ENCODE peak calls at places on chromosomes 7 and 10, in seven cellular contexts. L, C, Y, E, A, S and F are unnamed samples.

GRCh38 chr10:78923644-78924318 is 145.0 kb upstream of the ZMIZ1 start:
- DNase-seq in E (no peak), L (no peak), S (no peak), C (no peak), A (no peak), Y (no peak), F (no peak)

GRCh38 chr7:47313564-47313963 is 268.3 kb downstream of the TNS3 start:
- DNase-seq in C (no peak), S (no peak), A (no peak), Y (no peak), L (peak; percentile 61), E (no peak), F (no peak)

GRCh38 chr7:29329686-29330085 is 135.1 kb downstream of the CHN2 start:
- DNase-seq in Y (no peak), E (no peak), S (no peak), A (no peak), C (no peak), L (no peak), F (no peak)

GRCh38 chr10:53690556-53691240 is 918.1 kb upstream of the MBL2 start:
- DNase-seq in A (no peak), C (no peak), S (no peak), E (no peak), L (no peak), Y (no peak), F (no peak)

GRCh38 chr7:33952824-33953223 is 47.5 kb downstream of the BMPER start:
- DNase-seq in A (no peak), L (no peak), C (no peak), S (no peak), E (no peak), Y (no peak), F (no peak)

GRCh38 chr10:43212043-43212721 is 54.7 kb downstream of the RASGEF1A start:
- DNase-seq in A (no peak), C (no peak), L (peak; percentile 71), S (no peak), Y (no peak), E (no peak), F (no peak)

GRCh38 chr10:104045151-104046089 is 40.3 kb downstream of the COL17A1 start:
- DNase-seq in E (peak; percentile 45), A (no peak), Y (peak; percentile 34), C (peak; percentile 59), L (no peak), S (peak; percentile 50), F (no peak)

GRCh38 chr7:94440460-94441039 is 45.9 kb downstream of the COL1A2 start:
- DNase-seq in Y (no peak), L (no peak), C (no peak), S (no peak), E (peak; percentile 38), A (no peak), F (no peak)

GRCh38 chr10:13587367-13587766 is 602 bp downstream of the PRPF18 start:
- DNase-seq in A (no peak), S (no peak), C (no peak), E (no peak), Y (no peak), L (no peak), F (peak; percentile 46)

GRCh38 chr7:70738080-70738479 is 393.9 kb upstream of the GALNT17 start:
- DNase-seq in L (no peak), A (no peak), Y (no peak), E (peak; percentile 86), C (peak; percentile 83), S (no peak), F (no peak)

GRCh38 chr10:95355241-95355779 is 64.5 kb upstream of the PDLIM1 start:
- DNase-seq in A (no peak), C (no peak), S (no peak), Y (no peak), L (no peak), E (no peak), F (no peak)
- H3K27ac ChIP-seq in A (no peak overlapping the region), C (no peak overlapping the region), S (no peak overlapping the region), Y (no peak overlapping the region), L (no peak overlapping the region), E (no peak overlapping the region), F (no peak overlapping the region)

GRCh38 chr10:96244354-96244753 is 27.0 kb downstream of the BLNK start:
- DNase-seq in A (no peak), E (no peak), S (no peak), C (no peak), L (no peak), Y (no peak), F (no peak)
- H3K4me3 ChIP-seq in A (no peak overlapping the region), E (no peak overlapping the region), S (no peak overlapping the region), C (no peak overlapping the region), L (no peak overlapping the region), Y (no peak overlapping the region), F (no peak overlapping the region)

DNA sequence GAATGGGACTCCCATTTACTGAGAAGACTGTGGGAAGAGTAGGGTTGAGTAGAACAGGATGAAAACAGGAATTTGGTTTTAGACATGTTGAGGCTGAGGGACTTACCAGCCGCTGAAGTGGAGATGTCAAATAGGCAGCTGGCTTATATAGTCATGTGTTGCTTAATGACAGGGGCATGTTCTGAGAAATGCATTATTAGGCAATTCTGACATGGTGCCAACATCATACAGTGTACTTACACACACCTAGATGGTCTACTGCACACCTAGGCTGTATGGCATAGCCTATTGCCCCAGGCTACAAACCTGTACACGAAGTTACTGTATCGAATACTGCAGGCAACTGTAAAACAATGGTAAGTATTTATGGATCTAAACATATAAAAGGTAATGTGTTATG is 17.5 kb downstream of the ARL3 start:
- DNase-seq in C (no peak), E (no peak), L (no peak), Y (no peak), S (no peak), A (no peak), F (no peak)
- H3K27ac ChIP-seq in C (no peak overlapping the region), E (no peak overlapping the region), L (no peak overlapping the region), Y (no peak overlapping the region), S (no peak overlapping the region), A (no peak overlapping the region), F (no peak overlapping the region)

DNA sequence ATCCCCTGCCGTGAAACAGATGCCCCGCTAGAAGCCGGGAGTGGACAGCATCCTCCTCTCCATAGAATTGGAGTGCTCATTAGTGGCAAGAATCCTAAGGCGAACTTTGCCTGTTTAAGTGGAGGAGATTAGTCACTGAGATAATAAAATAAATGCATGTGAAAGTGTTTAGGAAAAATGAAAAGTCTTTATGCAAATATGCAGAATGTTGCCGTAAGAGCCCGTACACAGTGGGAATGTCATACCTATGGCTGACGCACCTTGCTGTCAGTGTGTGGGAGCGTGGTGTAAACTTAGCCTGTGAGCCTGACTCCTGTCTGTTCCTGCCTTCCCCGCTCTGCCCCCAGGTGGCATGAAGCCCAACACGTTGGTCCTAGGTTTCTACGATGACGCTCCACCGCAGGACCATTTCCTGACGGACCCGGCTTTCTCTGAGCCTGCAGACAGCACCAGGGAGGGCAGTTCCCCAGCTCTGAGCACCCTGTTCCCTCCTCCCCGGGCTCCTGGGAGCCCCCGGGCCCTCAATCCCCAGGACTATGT is 1.7 kb upstream of the TRIP6 start:
- DNase-seq in S (no peak), C (no peak), E (no peak), Y (no peak), L (no peak), A (no peak), F (no peak)
- H3K4me3 ChIP-seq in S (no peak overlapping the region), C (no peak overlapping the region), E (peak overlapping the region; percentile 86), Y (peak overlapping the region; percentile 36), L (peak overlapping the region; percentile 94), A (no peak overlapping the region), F (no peak overlapping the region)

GRCh38 chr7:40978047-40978446 is 724.8 kb downstream of the INHBA start:
- DNase-seq in E (no peak), C (no peak), Y (no peak), S (no peak), L (no peak), A (no peak), F (no peak)

GRCh38 chr7:40983106-40983505 is 719.8 kb downstream of the INHBA start:
- DNase-seq in L (no peak), Y (no peak), C (no peak), A (no peak), S (no peak), E (no peak), F (no peak)

GRCh38 chr7:40979296-40979695 is 723.6 kb downstream of the INHBA start:
- DNase-seq in L (no peak), S (no peak), A (no peak), E (no peak), C (no peak), Y (no peak), F (no peak)

GRCh38 chr7:40972426-40972825 is 730.5 kb downstream of the INHBA start:
- DNase-seq in C (no peak), E (no peak), L (no peak), S (no peak), Y (no peak), A (no peak), F (no peak)

GRCh38 chr7:40977533-40977932 is 725.4 kb downstream of the INHBA start:
- DNase-seq in C (no peak), S (no peak), L (no peak), E (no peak), Y (no peak), A (no peak), F (no peak)
- H3K27ac ChIP-seq in C (no peak overlapping the region), S (no peak overlapping the region), L (no peak overlapping the region), E (no peak overlapping the region), Y (no peak overlapping the region), A (no peak overlapping the region), F (no peak overlapping the region)

GRCh38 chr10:70092389-70092718 is 39.7 kb downstream of the MACROH2A2 start:
- DNase-seq in L (no peak), C (no peak), Y (no peak), S (no peak), A (no peak), E (no peak), F (no peak)
- H3K4me3 ChIP-seq in L (no peak overlapping the region), C (no peak overlapping the region), Y (peak overlapping the region; percentile 70), S (no peak overlapping the region), A (no peak overlapping the region), E (no peak overlapping the region), F (peak overlapping the region; percentile 53)